ENCODE peak calls at places on chromosome 13, in eight cellular contexts. E is body of pancreas, L is ovary, P is Peyer's patch, D is brain microvascular endothelial cell, O is tibial artery, M is dorsolateral prefrontal cortex, U is left ventricle myocardium inferior. C is an unnamed sample.

GRCh38 chr13:93814658-93815057 is 588.1 kb downstream of the GPC6 start:
- DNase-seq in O (no peak), L (no peak), U (no peak), D (no peak), M (no peak), P (no peak), E (no peak), C (no peak)

GRCh38 chr13:98364648-98365047 is 187.6 kb upstream of the RNF113B start:
- DNase-seq in M (no peak), D (no peak), U (no peak), P (no peak), E (no peak), O (no peak), L (no peak), C (no peak)

GRCh38 chr13:84917252-84917878 is 881.9 kb downstream of the SLITRK6 start:
- DNase-seq in L (no peak), E (no peak), O (no peak), M (no peak), P (no peak), D (no peak), U (no peak), C (no peak)

GRCh38 chr13:113410472-113411201 is 42.7 kb downstream of the ADPRHL1 start:
- DNase-seq in P (no peak), M (peak), U (no peak), L (no peak), D (peak), E (no peak), O (peak), C (peak)

GRCh38 chr13:52846567-52847321 is 1.7 kb downstream of the PCDH8 start:
- DNase-seq in P (peak), O (peak), D (no peak), M (peak), U (peak), L (no peak), E (peak), C (no peak)

GRCh38 chr13:100130930-100131511 is 42.1 kb downstream of the PCCA start:
- DNase-seq in P (no peak), E (no peak), D (no peak), M (no peak), O (no peak), U (no peak), L (no peak), C (no peak)

GRCh38 chr13:98365291-98365690 is 188.2 kb upstream of the RNF113B start:
- DNase-seq in U (no peak), P (no peak), D (no peak), O (no peak), L (no peak), M (no peak), E (no peak), C (no peak)

GRCh38 chr13:27712421-27712820 is 79.9 kb upstream of the GSX1 start:
- DNase-seq in P (peak), M (no peak), O (peak), D (peak), U (no peak), E (peak), L (no peak), C (no peak)

GRCh38 chr13:110341445-110342247 is 34.6 kb downstream of the COL4A2 start:
- DNase-seq in L (peak), P (no peak), U (no peak), O (peak), M (no peak), E (no peak), D (peak), C (no peak)

GRCh38 chr13:113601166-113602070 is 16.9 kb downstream of the TFDP1 start:
- DNase-seq in P (no peak), O (no peak), E (no peak), L (no peak), D (no peak), U (no peak), M (no peak), C (no peak)

GRCh38 chr13:40994581-40995230 is 24.4 kb downstream of the ELF1 start:
- DNase-seq in U (no peak), L (no peak), O (no peak), E (no peak), M (no peak), D (no peak), P (no peak), C (no peak)

GRCh38 chr13:40995997-40996396 is 23.1 kb downstream of the ELF1 start:
- DNase-seq in O (no peak), M (no peak), P (no peak), U (no peak), L (no peak), D (no peak), E (no peak), C (no peak)

GRCh38 chr13:40992678-40993077 is 26.4 kb downstream of the ELF1 start:
- DNase-seq in M (no peak), L (no peak), P (no peak), E (no peak), O (no peak), D (no peak), U (no peak), C (no peak)

GRCh38 chr13:40993119-40993518 is 26.0 kb downstream of the ELF1 start:
- DNase-seq in D (no peak), L (no peak), M (no peak), U (no peak), E (peak), P (no peak), O (no peak), C (no peak)

DNA sequence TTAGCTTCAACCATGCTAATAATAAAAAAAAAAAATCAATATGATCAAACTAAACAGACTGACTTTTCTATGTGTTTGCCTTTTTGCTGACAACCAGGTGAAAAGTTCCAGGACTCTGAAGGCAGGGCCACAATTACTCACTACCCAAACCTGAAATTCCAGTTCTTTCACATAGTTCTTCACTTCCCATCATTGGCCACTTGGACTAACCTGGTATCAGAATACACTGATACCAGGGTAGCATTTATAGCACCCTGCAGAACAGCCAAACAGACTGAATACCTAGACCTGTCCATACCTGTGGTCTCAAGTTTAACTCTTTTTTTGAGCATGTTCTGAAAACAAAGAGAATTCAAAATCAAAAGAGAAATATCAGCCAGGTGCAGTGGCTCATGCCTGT is 25.1 kb downstream of the ELF1 start:
- DNase-seq in L (no peak), M (no peak), E (peak), U (no peak), D (no peak), P (no peak), O (no peak), C (no peak)
- H3K4me3 ChIP-seq in L (no peak), M (no peak), E (no peak), U (no peak), D (no peak), P (no peak), O (no peak), C (no peak)

DNA sequence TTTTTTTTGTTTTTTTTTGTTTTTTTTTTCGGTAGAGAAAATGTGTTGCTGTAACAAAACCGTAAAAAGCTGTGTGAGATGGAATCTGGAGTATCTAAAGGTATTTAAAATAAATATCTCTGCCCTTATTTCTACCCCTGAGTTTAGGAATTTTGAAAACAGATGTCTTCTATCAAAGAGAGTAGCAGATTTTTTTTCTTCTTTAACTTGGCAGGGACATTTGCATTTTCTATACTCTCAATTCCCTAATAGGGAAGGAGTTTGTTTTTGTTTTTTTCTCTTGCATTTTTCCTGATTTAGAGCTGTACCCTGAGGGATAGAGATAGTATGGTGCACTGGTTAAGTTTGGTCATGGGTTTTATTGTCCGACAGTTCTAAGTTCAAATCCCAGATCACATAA is 446.7 kb downstream of the KLF5 start:
- DNase-seq in D (no peak), U (no peak), M (no peak), P (no peak), O (no peak), E (no peak), L (no peak), C (no peak)
- H3K27ac ChIP-seq in D (no peak), U (no peak), M (no peak), P (no peak), O (no peak), E (no peak), L (no peak), C (no peak)

DNA sequence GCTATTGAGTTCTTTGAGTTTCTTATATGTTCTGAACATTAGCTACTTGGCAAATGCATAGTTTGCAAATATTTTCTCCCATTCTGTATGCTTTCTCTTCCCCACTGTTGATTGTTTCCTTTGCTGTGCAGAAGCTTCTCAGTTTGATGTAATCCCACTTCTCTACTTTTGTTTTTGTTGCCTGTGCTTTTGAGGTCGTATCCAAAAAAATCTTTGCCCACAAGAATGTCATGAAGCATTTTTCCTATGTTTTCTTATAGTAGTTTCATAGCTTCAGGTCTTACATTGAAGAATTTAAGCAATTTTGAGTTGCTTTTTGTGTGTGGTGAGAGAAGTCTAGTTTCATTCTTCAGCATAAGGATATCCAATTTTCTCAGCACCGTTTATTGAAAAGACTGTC is 536.7 kb upstream of the ARGLU1 start:
- DNase-seq in D (peak), U (no peak), P (no peak), O (no peak), L (no peak), E (no peak), M (no peak), C (peak)
- H3K4me3 ChIP-seq in D (no peak), U (no peak), P (no peak), O (no peak), L (no peak), E (no peak), M (no peak), C (no peak)

GRCh38 chr13:68895696-68896095 is 1211.9 kb upstream of the ATXN8OS start:
- DNase-seq in O (no peak), L (no peak), M (no peak), E (no peak), U (no peak), P (no peak), D (no peak), C (no peak)
- H3K27ac ChIP-seq in O (no peak), L (no peak), M (no peak), E (no peak), U (no peak), P (no peak), D (no peak), C (no peak)

GRCh38 chr13:112063807-112064206 is 3.1 kb upstream of the SOX1 start:
- DNase-seq in P (no peak), M (no peak), D (no peak), U (no peak), O (no peak), E (no peak), L (no peak), C (no peak)

GRCh38 chr13:112063309-112063626 is 3.7 kb upstream of the SOX1 start:
- DNase-seq in M (no peak), E (no peak), P (no peak), U (no peak), O (no peak), D (no peak), L (no peak), C (no peak)

GRCh38 chr13:112061367-112062046 is 5.4 kb upstream of the SOX1 start:
- DNase-seq in P (no peak), O (no peak), U (no peak), E (no peak), M (no peak), L (no peak), D (no peak), C (no peak)

GRCh38 chr13:112062047-112062618 is 4.8 kb upstream of the SOX1 start:
- DNase-seq in P (no peak), O (no peak), U (no peak), E (no peak), M (no peak), D (no peak), L (no peak), C (no peak)

DNA sequence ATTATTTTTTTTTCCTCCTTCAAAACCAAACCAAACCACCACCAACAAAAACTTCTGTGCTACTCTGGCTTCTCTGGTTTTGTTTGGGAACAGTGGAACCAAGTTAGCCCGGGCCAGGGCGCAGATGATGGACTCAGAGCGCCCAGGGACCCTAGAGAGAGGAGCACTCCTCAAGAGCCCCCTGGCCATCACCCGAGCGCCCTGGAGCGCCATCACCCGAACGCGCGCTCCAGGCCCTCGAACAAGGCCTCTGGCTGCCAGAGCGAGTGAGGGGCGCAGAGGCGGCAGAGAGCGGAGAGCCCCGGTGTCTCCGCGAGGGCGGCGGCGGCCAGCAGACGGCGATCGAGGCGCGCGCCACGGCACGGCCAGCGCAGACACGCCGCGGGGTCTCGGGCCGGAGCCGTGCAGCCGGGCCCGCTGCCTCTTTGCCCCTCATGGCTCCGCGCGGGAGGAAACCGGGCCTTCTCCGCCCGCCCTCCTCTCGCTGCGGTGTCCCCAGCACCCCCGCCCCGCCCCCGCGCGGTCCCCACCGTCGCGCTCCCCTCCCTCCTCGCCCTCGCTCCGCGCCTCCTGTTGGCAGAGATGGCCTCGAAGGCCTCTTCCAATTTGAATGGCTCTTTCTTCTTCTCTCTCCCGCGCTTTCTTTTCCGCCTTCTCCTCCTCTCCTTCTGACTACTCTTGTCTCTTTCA is 4.2 kb upstream of the SOX1 start:
- DNase-seq in D (no peak), L (no peak), E (no peak), M (no peak), U (no peak), O (no peak), P (no peak), C (no peak)
- H3K4me3 ChIP-seq in D (no peak), L (no peak), E (no peak), M (no peak), U (peak), O (no peak), P (no peak), C (no peak)

GRCh38 chr13:40076765-40077362 is 421.4 kb downstream of the COG6 start:
- DNase-seq in M (no peak), L (no peak), P (no peak), D (no peak), U (no peak), O (no peak), E (no peak), C (no peak)
- H3K27ac ChIP-seq in M (no peak), L (no peak), P (no peak), D (no peak), U (no peak), O (no peak), E (no peak), C (no peak)

C was measured in AG04450.